ENCODE peak calls at places on chromosomes 3 and 15, in five cellular contexts. T is HepG2, I is IMR-90, D is GM12878, E is K562. V is an unnamed sample. For H3K36me3, the result is how much of the 10 kb centered on the place peaks cover.

GRCh38 chr3:70064194-70064787 is 64.8 kb downstream of the SAMMSON start:
- DNase-seq in I (peak), T (peak), E (peak), D (peak), V (peak)

GRCh38 chr3:67678665-67679064 is 24.3 kb upstream of the SUCLG2 start:
- DNase-seq in E (no peak), T (no peak), D (no peak), I (no peak), V (no peak)

GRCh38 chr3:46193436-46193835 is 14.7 kb downstream of the CCR1 start:
- DNase-seq in I (no peak), E (no peak), D (no peak), T (no peak), V (no peak)

GRCh38 chr3:24837601-24838000 is 343.0 kb upstream of the THRB start:
- DNase-seq in E (no peak), I (no peak), D (no peak), T (no peak), V (no peak)

GRCh38 chr3:124206225-124206624 is 214.3 kb upstream of the ROPN1 start:
- DNase-seq in E (no peak), I (no peak), D (no peak), T (no peak), V (no peak)

GRCh38 chr3:29430558-29430971 is 149.7 kb downstream of the RBMS3 start:
- DNase-seq in I (peak), D (no peak), T (no peak), E (no peak), V (peak)

GRCh38 chr15:51200791-51201190 is 106.1 kb upstream of the TNFAIP8L3 start:
- DNase-seq in D (no peak), E (no peak), T (no peak), I (no peak), V (no peak)

GRCh38 chr3:20669184-20669583 is 483.2 kb upstream of the SGO1 start:
- DNase-seq in T (no peak), E (peak), I (no peak), D (no peak), V (no peak)

GRCh38 chr3:127787071-127787490 is 35.2 kb downstream of the MGLL start:
- DNase-seq in D (no peak), T (no peak), E (no peak), I (no peak), V (peak)

GRCh38 chr3:189195302-189195701 is 23.5 kb downstream of the TPRG1 start:
- DNase-seq in D (no peak), I (no peak), T (peak), E (no peak), V (no peak)

GRCh38 chr15:71294636-71295241 is 179.5 kb downstream of the THSD4 start:
- DNase-seq in T (no peak), I (peak), D (no peak), E (no peak), V (no peak)

GRCh38 chr15:80619677-80620076 is 75.4 kb upstream of the ABHD17C start:
- DNase-seq in I (peak), T (peak), D (no peak), E (no peak), V (no peak)

GRCh38 chr3:62098646-62099365 is 274.5 kb downstream of the FEZF2 start:
- DNase-seq in E (no peak), D (no peak), I (peak), T (no peak), V (no peak)

GRCh38 chr3:76021376-76021775 is 236.0 kb upstream of the ZNF717 start:
- DNase-seq in T (no peak), E (no peak), D (no peak), I (peak), V (no peak)

GRCh38 chr3:195662-196061 is 901 bp upstream of the CHL1 start:
- DNase-seq in E (no peak), I (no peak), T (no peak), D (no peak), V (peak)

GRCh38 chr3:113948015-113948917 is 453 bp downstream of the ZDHHC23 start:
- DNase-seq in E (peak), T (peak), I (no peak), D (no peak), V (peak)

GRCh38 chr3:24399614-24400013 is 95.0 kb downstream of the THRB start:
- DNase-seq in E (no peak), D (no peak), I (no peak), T (no peak), V (no peak)

GRCh38 chr3:11634081-11634635 is 9.6 kb downstream of the VGLL4 start:
- DNase-seq in I (no peak), E (no peak), T (no peak), D (no peak), V (no peak)

GRCh38 chr3:23807161-23808015 is 1.6 kb downstream of the UBE2E1 start:
- DNase-seq in D (no peak), E (peak), T (no peak), I (peak), V (no peak)

GRCh38 chr15:90860942-90861675 is 7.3 kb upstream of the FURIN start:
- DNase-seq in D (no peak), T (peak), I (no peak), E (no peak), V (no peak)

GRCh38 chr3:184811663-184811998 is 335 bp upstream of the VPS8 start:
- DNase-seq in I (no peak), E (no peak), D (no peak), T (no peak), V (no peak)

GRCh38 chr3:129320261-129320660 is 41.6 kb downstream of the HMCES start:
- DNase-seq in E (no peak), T (no peak), I (no peak), D (no peak), V (no peak)

GRCh38 chr3:129323651-129324294 is 45.1 kb downstream of the HMCES start:
- DNase-seq in E (peak), T (no peak), I (no peak), D (no peak), V (no peak)

GRCh38 chr3:129318921-129319320 is 40.3 kb downstream of the HMCES start:
- DNase-seq in I (no peak), E (no peak), T (no peak), D (no peak), V (no peak)

GRCh38 chr3:129320825-129321487 is 42.3 kb downstream of the HMCES start:
- DNase-seq in I (no peak), D (no peak), T (no peak), E (no peak), V (no peak)

DNA sequence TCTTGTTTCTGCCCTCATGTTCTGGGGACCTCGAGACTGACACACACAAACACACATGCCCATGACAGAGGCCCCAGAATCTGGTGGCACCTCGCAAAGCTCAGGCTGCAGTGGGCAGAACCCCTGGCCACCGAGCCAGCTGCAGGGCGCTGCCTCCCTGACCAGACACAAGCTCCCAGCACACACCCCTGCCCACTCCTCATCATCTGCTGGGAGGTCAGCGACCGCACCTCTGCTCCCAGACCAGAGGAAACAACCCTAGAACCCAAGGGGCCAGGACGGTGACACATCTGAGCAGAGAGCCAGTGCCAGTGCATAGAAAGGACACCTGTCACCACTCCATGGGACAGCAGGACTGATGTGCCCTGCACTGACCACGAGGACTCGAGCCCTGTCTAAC is 43.2 kb downstream of the HMCES start:
- DNase-seq in T (no peak), I (no peak), D (no peak), E (no peak), V (no peak)
- H3K36me3 ChIP-seq in T (under half), I (under half), D (under half), E (under half), V (under half)

GRCh38 chr3:142288032-142288638 is 62.8 kb upstream of the GK5 start:
- DNase-seq in I (no peak), E (no peak), D (no peak), T (no peak), V (no peak)

GRCh38 chr3:142281474-142281873 is 56.1 kb upstream of the GK5 start:
- DNase-seq in D (no peak), I (no peak), T (no peak), E (no peak), V (no peak)

GRCh38 chr3:142279965-142280590 is 54.7 kb upstream of the GK5 start:
- DNase-seq in E (peak), T (peak), I (peak), D (peak), V (peak)

GRCh38 chr3:142282503-142282902 is 57.1 kb upstream of the GK5 start:
- DNase-seq in I (no peak), T (no peak), D (no peak), E (no peak), V (no peak)

DNA sequence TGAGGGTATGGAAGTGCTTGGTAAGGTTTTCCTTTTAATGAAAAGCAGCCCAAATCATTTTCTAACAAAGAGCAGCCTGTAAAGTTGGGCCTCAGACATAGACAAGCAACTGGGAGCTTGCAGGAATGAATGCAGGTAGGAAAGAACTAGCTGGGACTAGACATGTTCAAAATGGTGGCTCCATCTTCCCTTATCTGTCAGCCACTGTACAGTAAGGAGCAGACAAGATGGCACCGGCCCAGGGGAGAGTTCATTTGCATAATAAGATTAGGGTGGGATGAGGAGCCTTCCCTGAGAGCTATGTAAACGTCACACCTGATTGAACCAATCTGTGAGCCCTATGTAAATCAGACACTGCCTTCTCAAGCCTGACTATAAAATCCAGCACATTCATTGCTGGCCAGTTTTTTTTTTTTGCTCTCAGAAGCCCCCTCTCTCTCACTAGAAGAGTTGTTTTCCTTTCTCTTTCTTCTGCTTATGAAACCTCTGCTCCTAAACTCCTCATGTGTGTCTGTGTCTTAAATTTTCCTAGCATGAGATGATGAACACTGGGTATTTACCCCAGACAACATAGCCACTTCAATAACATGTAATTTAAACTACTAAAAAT is 59.8 kb upstream of the GK5 start:
- DNase-seq in I (no peak), E (peak), T (no peak), D (no peak), V (no peak)
- TF ChIP-seq MXI1 in I (no peak), E (no peak), T (no peak), D (no peak), V (no peak)

DNA sequence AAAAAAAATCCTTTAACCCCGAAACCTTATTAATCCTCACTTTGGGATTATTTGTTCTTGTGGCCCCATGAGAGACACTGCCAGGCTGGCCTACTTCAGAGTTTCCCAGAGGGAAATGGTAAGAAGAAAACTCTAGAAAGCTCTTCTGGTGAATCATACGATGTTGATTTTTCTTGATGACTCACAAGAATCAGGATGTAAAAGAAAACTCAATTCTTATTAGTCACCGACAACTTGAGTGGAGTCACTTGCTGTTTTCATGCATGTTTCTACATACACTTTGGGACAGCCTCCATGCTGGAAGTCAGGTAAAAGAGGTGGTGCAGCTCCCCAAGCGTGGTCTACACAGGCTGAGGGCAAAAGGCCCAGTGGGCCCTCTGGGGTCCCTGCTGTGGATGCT is 42.8 kb downstream of the MYO5C start:
- DNase-seq in T (peak), E (peak), I (peak), D (no peak), V (no peak)
- H3K36me3 ChIP-seq in T (under half), E (under half), I (under half), D (under half), V (under half)

DNA sequence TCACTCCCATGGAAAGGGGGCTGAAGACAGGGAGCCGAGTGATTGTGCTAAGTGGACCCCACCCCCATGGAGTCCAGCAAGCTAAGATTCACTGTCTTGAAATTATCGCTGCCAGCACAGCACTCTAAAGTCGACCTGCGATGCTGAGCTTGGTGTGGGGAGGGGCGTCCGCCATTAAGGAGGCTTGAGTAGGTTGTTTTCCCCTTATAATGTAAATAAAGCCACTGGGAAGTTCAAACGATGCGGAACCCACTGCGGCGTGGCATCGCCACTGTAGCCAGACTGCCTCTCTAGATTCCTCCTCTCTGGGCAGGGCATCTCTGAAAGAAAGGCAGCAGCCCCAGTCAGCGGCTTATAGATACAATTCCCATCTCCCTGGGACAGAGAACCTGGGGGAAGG is 10.9 kb upstream of the SRGAP3 start:
- DNase-seq in D (no peak), I (no peak), E (no peak), T (no peak), V (no peak)
- TF ChIP-seq MXI1 in D (no peak), I (no peak), E (no peak), T (no peak), V (no peak)

GRCh38 chr15:67158367-67158766 is 93.0 kb downstream of the SMAD3 start:
- DNase-seq in I (no peak), E (no peak), D (no peak), T (no peak), V (no peak)
- H3K36me3 ChIP-seq in I (under half), E (under half), D (under half), T (under half), V (under half)

GRCh38 chr15:25469377-25469776 is 30.6 kb upstream of the UBE3A start:
- DNase-seq in I (no peak), D (no peak), E (no peak), T (no peak), V (no peak)

GRCh38 chr15:25464784-25465183 is 26.0 kb upstream of the UBE3A start:
- DNase-seq in E (no peak), T (no peak), D (no peak), I (no peak), V (no peak)

GRCh38 chr15:25465835-25466234 is 27.0 kb upstream of the UBE3A start:
- DNase-seq in E (no peak), T (no peak), D (no peak), I (no peak), V (no peak)

GRCh38 chr15:25470230-25470629 is 31.4 kb upstream of the UBE3A start:
- DNase-seq in E (no peak), I (no peak), D (no peak), T (no peak), V (no peak)

GRCh38 chr15:25468611-25469010 is 29.8 kb upstream of the UBE3A start:
- DNase-seq in E (no peak), I (no peak), T (no peak), D (no peak), V (no peak)
- TF ChIP-seq MXI1 in E (no peak), I (no peak), T (no peak), D (no peak), V (no peak)

GRCh38 chr15:75364881-75365280 is 3.5 kb downstream of the MAN2C1 start:
- DNase-seq in E (no peak), I (no peak), T (no peak), D (no peak), V (no peak)
- H3K36me3 ChIP-seq in E (half or more), I (half or more), T (under half), D (under half), V (under half)